ENCODE peak calls at places on chromosome 15, in ten cellular contexts. X is naive thymus-derived CD8-positive, alpha-beta T cell; O is naive thymus-derived CD4-positive, alpha-beta T cell; H is activated CD8-positive, alpha-beta T cell treated with anti-CD3 and anti-CD28 coated beads for 36 hours; V is left cardiac atrium; Z is activated CD4-positive, alpha-beta T cell treated with anti-CD3 and anti-CD28 coated beads for 36 hours; F is PC-3; D is HCT116; N is left colon; W is activated T-cell treated with anti-CD3 and anti-CD28 coated beads, Interleukin-2, amount 50 U/mL, for 4 hours. Q is an unnamed sample.

GRCh38 chr15:56927816-56928215 is 9.4 kb downstream of the TCF12 start:
- ATAC-seq in Z (no peak), O (no peak), D (no peak), X (no peak), V (no peak), H (no peak), N (no peak), W (no peak), F (no peak), Q (no peak)

GRCh38 chr15:60635507-60636352 is 156.8 kb upstream of the ICE2 start:
- ATAC-seq in V (no peak), Z (no peak), F (no peak), O (peak; percentile 45), H (no peak), N (no peak), X (no peak), W (no peak), D (no peak), Q (peak; percentile 91)

GRCh38 chr15:90680371-90680935 is 36.7 kb upstream of the BLM start:
- ATAC-seq in F (peak; percentile 80), Z (peak; percentile 59), X (no peak), W (peak; percentile 55), V (peak; percentile 61), O (no peak), N (no peak), H (peak; percentile 32), D (no peak), Q (no peak)

GRCh38 chr15:70112018-70112395 is 14.3 kb upstream of the TLE3 start:
- ATAC-seq in O (no peak), X (no peak), Z (no peak), V (no peak), F (no peak), D (no peak), N (no peak), W (no peak), H (no peak), Q (no peak)

GRCh38 chr15:69806287-69806915 is 291.3 kb downstream of the TLE3 start:
- ATAC-seq in X (peak; percentile 58), H (no peak), Z (no peak), N (no peak), D (no peak), W (no peak), F (no peak), V (no peak), O (no peak), Q (no peak)

GRCh38 chr15:66715181-66715624 is 13.2 kb downstream of the SMAD6 start:
- ATAC-seq in F (no peak), Z (no peak), N (peak; percentile 67), D (no peak), V (no peak), X (no peak), H (no peak), O (no peak), W (no peak), Q (no peak)

GRCh38 chr15:78454992-78455391 is 17.0 kb downstream of the IREB2 start:
- ATAC-seq in N (no peak), Z (no peak), O (peak; percentile 79), V (no peak), W (no peak), F (no peak), H (no peak), X (no peak), D (no peak), Q (peak; percentile 83)

GRCh38 chr15:55255714-55256113 is 33.9 kb downstream of the RAB27A start:
- ATAC-seq in O (peak; percentile 64), N (peak; percentile 49), F (no peak), X (peak; percentile 75), Z (peak; percentile 27), H (peak; percentile 40), D (no peak), V (no peak), W (peak; percentile 55), Q (no peak)

GRCh38 chr15:78243491-78243941 is 9.2 kb upstream of the ACSBG1 start:
- ATAC-seq in D (no peak), O (no peak), F (no peak), X (no peak), Z (no peak), W (no peak), N (peak; percentile 67), V (peak; percentile 62), H (no peak), Q (no peak)

GRCh38 chr15:84917452-84917851 is 33.0 kb downstream of the SLC28A1 start:
- ATAC-seq in N (no peak), X (no peak), F (no peak), W (no peak), V (no peak), Z (no peak), O (no peak), H (no peak), D (no peak), Q (no peak)

GRCh38 chr15:62565620-62566019 is 400.5 kb upstream of the C2CD4B start:
- ATAC-seq in D (no peak), V (no peak), F (peak; percentile 73), Z (no peak), W (no peak), N (no peak), H (no peak), O (no peak), X (no peak), Q (no peak)

GRCh38 chr15:50051811-50052419 is 67.1 kb downstream of the ATP8B4 start:
- ATAC-seq in X (no peak), N (peak; percentile 69), V (peak; percentile 31), H (no peak), O (peak; percentile 50), F (peak; percentile 97), W (no peak), D (peak; percentile 73), Z (peak; percentile 74), Q (no peak)

GRCh38 chr15:48720646-48721045 is 75.1 kb upstream of the FBN1 start:
- ATAC-seq in X (no peak), H (no peak), Z (no peak), F (no peak), D (no peak), W (no peak), V (no peak), O (no peak), N (no peak), Q (no peak)

GRCh38 chr15:60183366-60183765 is 179.3 kb downstream of the FOXB1 start:
- ATAC-seq in X (no peak), Z (no peak), O (no peak), N (no peak), V (no peak), W (no peak), H (no peak), D (no peak), F (no peak), Q (no peak)